ENCODE peak calls at places on chromosomes 4 and X, in eight cellular contexts. N, I, A, F, P, J, Z and K are unnamed samples.

GRCh38 chr4:77269505-77269904 is 112.5 kb downstream of the CCNG2 start:
- DNase-seq in N (no peak), I (no peak), A (no peak), F (no peak), P (no peak), J (no peak), Z (no peak), K (no peak)

GRCh38 chr4:119661231-119661630 is 32.6 kb upstream of the PDE5A start:
- DNase-seq in N (no peak), I (no peak), A (no peak), F (no peak), P (no peak), J (no peak), Z (no peak), K (no peak)

GRCh38 chr4:140903522-140903928 is 147.3 kb upstream of the TBC1D9 start:
- DNase-seq in N (no peak), I (no peak), A (no peak), F (no peak), P (no peak), J (no peak), Z (no peak), K (no peak)

GRCh38 chr4:2768921-2769336 is 12.8 kb upstream of the TNIP2 start:
- DNase-seq in N (no peak), I (no peak), A (no peak), F (no peak), P (no peak), J (no peak), Z (no peak), K (no peak)

GRCh38 chr4:42306221-42307109 is 90.8 kb upstream of the SHISA3 start:
- DNase-seq in N (no peak), I (peak), A (no peak), F (no peak), P (no peak), J (peak), Z (no peak), K (no peak)

GRCh38 chrX:101485212-101486064 is at the start of gene ARMCX4:
- DNase-seq in N (peak), I (peak), A (peak), F (no peak), P (peak), J (peak), Z (peak), K (no peak)

GRCh38 chrX:66634272-66634671 is 4.6 kb downstream of the EDA2R start:
- DNase-seq in N (no peak), I (peak), A (no peak), F (no peak), P (no peak), J (no peak), Z (no peak), K (no peak)

GRCh38 chr4:98027827-98028226 is 115.4 kb downstream of the STPG2 start:
- DNase-seq in N (peak), I (peak), A (no peak), F (no peak), P (no peak), J (no peak), Z (no peak), K (no peak)

GRCh38 chr4:17038510-17039176 is 140.2 kb upstream of the LDB2 start:
- DNase-seq in N (no peak), I (no peak), A (no peak), F (no peak), P (no peak), J (no peak), Z (no peak), K (no peak)

GRCh38 chrX:85851418-85851817 is 195.9 kb downstream of the CHM start:
- DNase-seq in N (peak), I (peak), A (peak), F (no peak), P (no peak), J (peak), Z (peak), K (no peak)

GRCh38 chr4:93809773-93810172 is 18.8 kb upstream of the ATOH1 start:
- DNase-seq in N (no peak), I (no peak), A (peak), F (no peak), P (no peak), J (peak), Z (no peak), K (no peak)

GRCh38 chrX:56813318-56813837 is 84.3 kb downstream of the NBDY start:
- DNase-seq in N (no peak), I (peak), A (no peak), F (no peak), P (no peak), J (no peak), Z (no peak), K (peak)

GRCh38 chr4:161990721-161991120 is 173.1 kb downstream of the FSTL5 start:
- DNase-seq in N (no peak), I (no peak), A (no peak), F (no peak), P (no peak), J (no peak), Z (no peak), K (no peak)

GRCh38 chr4:123453006-123453685 is 56.6 kb downstream of the SPRY1 start:
- DNase-seq in N (no peak), I (peak), A (no peak), F (no peak), P (no peak), J (no peak), Z (no peak), K (no peak)